ENCODE peak calls at places on chromosomes 16 and 17, in ten cellular contexts. U is SIG-M5; N is ACHN; P is astrocyte of the cerebellum; T is EL; K is stimulated activated CD4-positive, alpha-beta T cell treated with anti-CD3 and anti-CD28 coated beads, Interleukin-4, amount 100 ng/mL, for 1 hour; M is NCI-H2081 treated with DMSO at 0.1 percent for 48 hours; V is T follicular helper cell; Q is heart right ventricle; Y is left cardiac atrium. J is an unnamed sample.

GRCh38 chr17:797236-797635 is 15.1 kb downstream of the MRM3 start:
- DNase-seq in U (no peak), N (no peak), P (no peak), T (no peak), K (no peak), M (no peak), V (no peak), Q (no peak), Y (no peak), J (no peak)

GRCh38 chr16:31476305-31477219 is 4.6 kb downstream of the TGFB1I1 start:
- DNase-seq in U (no peak), N (no peak), P (no peak), T (no peak), K (peak; percentile 90), M (no peak), V (peak; percentile 82), Q (peak; percentile 53), Y (peak; percentile 77), J (no peak)

GRCh38 chr16:73166394-73166971 is 118.6 kb upstream of the ZFHX3 start:
- DNase-seq in U (no peak), N (no peak), P (no peak), T (no peak), K (no peak), M (no peak), V (no peak), Q (no peak), Y (no peak), J (no peak)

GRCh38 chr17:4319221-4319620 is 47.3 kb downstream of the UBE2G1 start:
- DNase-seq in U (no peak), N (no peak), P (no peak), T (no peak), K (no peak), M (no peak), V (no peak), Q (no peak), Y (no peak), J (no peak)

GRCh38 chr16:30554933-30555847 is 3.0 kb downstream of the ZNF764 start:
- DNase-seq in U (no peak), N (no peak), P (no peak), T (no peak), K (no peak), M (no peak), V (no peak), Q (no peak), Y (no peak), J (no peak)

GRCh38 chr17:16288860-16289571 is 64.3 kb downstream of the CENPV start:
- DNase-seq in U (no peak), N (no peak), P (no peak), T (no peak), K (no peak), M (no peak), V (no peak), Q (no peak), Y (no peak), J (no peak)

GRCh38 chr17:8176197-8176940 is at the start of gene TMEM107:
- DNase-seq in U (no peak), N (peak; percentile 93), P (no peak), T (peak; percentile 88), K (peak; percentile 86), M (peak; percentile 19), V (peak; percentile 85), Q (peak; percentile 90), Y (peak; percentile 91), J (peak; percentile 89)

GRCh38 chr16:19743816-19744159 is 25.7 kb downstream of the IQCK start:
- DNase-seq in U (no peak), N (no peak), P (no peak), T (no peak), K (no peak), M (no peak), V (no peak), Q (no peak), Y (no peak), J (no peak)

GRCh38 chr16:81688182-81688581 is 90.9 kb upstream of the PLCG2 start:
- DNase-seq in U (no peak), N (no peak), P (no peak), T (no peak), K (no peak), M (no peak), V (no peak), Q (no peak), Y (no peak), J (no peak)